ENCODE peak calls at places on chromosome 6, in four cellular contexts. Z, C, R and K are unnamed samples. For H3K4me1 and H3K36me3, the result is how much of the 10 kb centered on the place peaks cover.

GRCh38 chr6:145247677-145248419 is 487.5 kb downstream of the EPM2A start:
- DNase-seq in Z (peak), C (no peak), R (no peak), K (no peak)

GRCh38 chr6:137323860-137324259 is 104.7 kb upstream of the IFNGR1 start:
- DNase-seq in Z (peak), R (no peak), C (no peak), K (no peak)

GRCh38 chr6:7910654-7911344 is at the start of gene TXNDC5:
- DNase-seq in R (peak), C (peak), Z (peak), K (peak)

GRCh38 chr6:89842228-89842627 is 12.5 kb downstream of the CASP8AP2 start:
- DNase-seq in R (no peak), Z (no peak), C (no peak), K (no peak)

GRCh38 chr6:128400875-128401274 is 119.5 kb downstream of the PTPRK start:
- DNase-seq in R (no peak), Z (no peak), C (no peak), K (no peak)

GRCh38 chr6:122268394-122268793 is 131.1 kb upstream of the HSF2 start:
- DNase-seq in C (no peak), R (no peak), Z (no peak), K (no peak)

GRCh38 chr6:141498980-141499379 is 633.7 kb upstream of the GJE1 start:
- DNase-seq in R (no peak), C (no peak), Z (no peak), K (no peak)

GRCh38 chr6:63862486-63863198 is 227.0 kb downstream of the PHF3 start:
- DNase-seq in R (no peak), C (no peak), Z (no peak), K (no peak)

GRCh38 chr6:108739496-108740330 is 108.5 kb upstream of the ARMC2 start:
- DNase-seq in Z (no peak), C (no peak), R (no peak), K (no peak)

GRCh38 chr6:31453259-31453658 is 44.7 kb upstream of the MICB start:
- DNase-seq in C (no peak), Z (no peak), R (no peak), K (no peak)

GRCh38 chr6:14474816-14475215 is 357.2 kb downstream of the CD83 start:
- DNase-seq in R (no peak), Z (no peak), C (no peak), K (no peak)

GRCh38 chr6:46954819-46955520 is 33.2 kb upstream of the ADGRF5 start:
- DNase-seq in C (no peak), Z (no peak), R (peak), K (peak)

GRCh38 chr6:168130683-168131371 is 51.8 kb upstream of the FRMD1 start:
- DNase-seq in Z (no peak), C (no peak), R (no peak), K (no peak)

GRCh38 chr6:85677243-85677956 is 34.7 kb upstream of the SYNCRIP start:
- DNase-seq in Z (no peak), R (no peak), C (no peak), K (no peak)

GRCh38 chr6:11083491-11083890 is 10.1 kb upstream of the SMIM13 start:
- DNase-seq in Z (no peak), C (no peak), R (no peak), K (no peak)

GRCh38 chr6:89596056-89596455 is 42.5 kb downstream of the LYRM2 start:
- DNase-seq in Z (no peak), C (no peak), R (no peak), K (no peak)

GRCh38 chr6:54273214-54273820 is 34.9 kb upstream of the TINAG start:
- DNase-seq in C (no peak), R (no peak), Z (no peak), K (no peak)

GRCh38 chr6:110781522-110782200 is 33.6 kb downstream of the CDK19 start:
- DNase-seq in C (no peak), R (no peak), Z (no peak), K (no peak)

GRCh38 chr6:155077784-155078183 is 82.7 kb downstream of the TIAM2 start:
- DNase-seq in C (no peak), Z (no peak), R (no peak), K (no peak)

GRCh38 chr6:81241717-81242116 is 510.8 kb downstream of the TENT5A start:
- DNase-seq in C (no peak), Z (peak), R (no peak), K (no peak)

GRCh38 chr6:30938730-30939129 is 2.0 kb upstream of the MUCL3 start:
- DNase-seq in Z (no peak), C (no peak), R (no peak), K (no peak)

GRCh38 chr6:12371151-12371550 is 81.0 kb downstream of the EDN1 start:
- DNase-seq in C (no peak), R (no peak), Z (no peak), K (no peak)

GRCh38 chr6:168305091-168305749 is 14.4 kb downstream of the DACT2 start:
- DNase-seq in C (no peak), Z (no peak), R (no peak), K (no peak)

GRCh38 chr6:28160233-28160632 is 18.6 kb downstream of the ZKSCAN8 start:
- DNase-seq in C (no peak), R (no peak), Z (no peak), K (no peak)

GRCh38 chr6:56440551-56440981 is 193.2 kb upstream of the COL21A1 start:
- DNase-seq in R (no peak), C (no peak), Z (peak), K (no peak)

GRCh38 chr6:114096553-114097172 is 125.7 kb upstream of the HDAC2 start:
- DNase-seq in R (no peak), Z (peak), C (peak), K (no peak)

GRCh38 chr6:127641905-127642304 is 64.9 kb downstream of the C6orf58 start:
- DNase-seq in R (no peak), Z (peak), C (peak), K (no peak)

GRCh38 chr6:136468711-136469110 is 81.5 kb downstream of the MAP7 start:
- DNase-seq in C (no peak), R (no peak), Z (no peak), K (no peak)

GRCh38 chr6:44056392-44057237 is 70.6 kb downstream of the MRPL14 start:
- DNase-seq in Z (no peak), C (no peak), R (peak), K (peak)

GRCh38 chr6:166942393-166943168 is 13.8 kb downstream of the RNASET2 start:
- DNase-seq in R (no peak), Z (no peak), C (no peak), K (no peak)

GRCh38 chr6:7550433-7550801 is 8.9 kb downstream of the DSP start:
- DNase-seq in R (no peak), Z (no peak), C (no peak), K (no peak)

GRCh38 chr6:72639920-72640621 is 18.2 kb downstream of the KCNQ5 start:
- DNase-seq in R (no peak), C (no peak), Z (peak), K (no peak)

GRCh38 chr6:42781811-42782688 is at the start of gene BICRAL:
- DNase-seq in Z (peak), C (peak), R (peak), K (peak)

GRCh38 chr6:42783177-42783875 is 1.5 kb downstream of the BICRAL start:
- DNase-seq in R (peak), Z (peak), C (peak), K (peak)

GRCh38 chr6:42781546-42781810 is 374 bp upstream of the BICRAL start:
- DNase-seq in C (no peak), R (no peak), Z (no peak), K (no peak)

GRCh38 chr6:42783876-42784738 is 2.3 kb downstream of the BICRAL start:
- DNase-seq in C (no peak), R (no peak), Z (no peak), K (no peak)

GRCh38 chr6:42782689-42783176 is 881 bp downstream of the BICRAL start:
- DNase-seq in Z (peak), C (peak), R (peak), K (peak)
- H3K4me1 ChIP-seq in Z (under half), C (under half), R (under half), K (under half)

GRCh38 chr6:143505111-143505510 is 6.4 kb downstream of the FUCA2 start:
- DNase-seq in R (no peak), C (no peak), Z (no peak), K (no peak)

GRCh38 chr6:143506199-143506598 is 5.3 kb downstream of the FUCA2 start:
- DNase-seq in Z (no peak), C (no peak), R (no peak), K (no peak)

GRCh38 chr6:143506620-143507019 is 4.9 kb downstream of the FUCA2 start:
- DNase-seq in Z (no peak), R (no peak), C (no peak), K (no peak)

GRCh38 chr6:143504369-143504768 is 7.2 kb downstream of the FUCA2 start:
- DNase-seq in C (no peak), R (no peak), Z (no peak), K (no peak)

GRCh38 chr6:143505537-143505936 is 6.0 kb downstream of the FUCA2 start:
- DNase-seq in C (no peak), Z (no peak), R (no peak), K (no peak)
- H3K36me3 ChIP-seq in C (half or more), Z (under half), R (under half), K (under half)

GRCh38 chr6:134052776-134053120 is 324 bp upstream of the SLC2A12 start:
- DNase-seq in Z (no peak), R (no peak), C (no peak), K (no peak)
- H3K27ac ChIP-seq in Z (no peak), R (peak), C (peak), K (no peak)

DNA sequence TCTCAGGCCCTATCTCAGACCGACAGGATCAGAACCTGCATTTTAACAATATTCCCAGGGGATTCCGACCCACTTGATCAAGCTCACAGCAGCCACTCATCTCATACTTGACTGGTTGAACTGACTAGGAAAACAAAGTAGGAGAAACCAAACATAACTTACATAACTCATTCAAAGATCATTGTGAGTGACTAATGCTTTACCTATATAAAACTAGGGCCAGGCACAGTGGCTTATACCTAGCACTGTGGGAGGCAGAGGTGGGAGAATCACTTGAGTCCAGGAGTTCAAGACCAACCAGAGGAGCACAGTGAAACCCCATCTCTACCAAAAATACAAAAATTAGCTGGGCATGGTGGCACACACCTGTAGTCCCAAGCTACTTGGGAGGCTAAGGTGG is 251.0 kb downstream of the ATXN1 start:
- DNase-seq in Z (no peak), C (no peak), R (no peak), K (no peak)
- H3K4me1 ChIP-seq in Z (under half), C (under half), R (under half), K (under half)

DNA sequence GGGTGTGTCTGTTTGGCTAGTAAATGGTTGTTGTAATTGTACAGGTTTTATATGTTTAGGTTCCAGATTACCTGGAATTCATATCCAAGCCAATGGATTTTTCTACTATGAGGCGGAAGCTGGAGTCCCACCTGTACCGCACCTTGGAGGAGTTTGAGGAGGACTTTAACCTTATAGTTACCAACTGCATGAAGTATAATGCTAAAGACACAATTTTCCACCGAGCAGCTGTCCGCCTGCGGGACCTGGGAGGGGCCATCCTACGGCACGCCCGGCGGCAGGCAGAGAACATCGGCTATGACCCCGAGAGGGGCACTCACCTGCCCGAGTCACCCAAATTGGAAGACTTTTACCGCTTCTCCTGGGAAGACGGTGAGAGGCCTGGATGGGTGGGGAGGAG is 13.6 kb downstream of the BRPF3 start:
- DNase-seq in C (no peak), Z (no peak), R (no peak), K (no peak)
- H3K36me3 ChIP-seq in C (half or more), Z (under half), R (half or more), K (half or more)

GRCh38 chr6:157317129-157317814 is 6.0 kb downstream of the TMEM242 start:
- DNase-seq in Z (no peak), R (peak), C (no peak), K (peak)
- H3K27ac ChIP-seq in Z (no peak), R (peak), C (no peak), K (peak)

DNA sequence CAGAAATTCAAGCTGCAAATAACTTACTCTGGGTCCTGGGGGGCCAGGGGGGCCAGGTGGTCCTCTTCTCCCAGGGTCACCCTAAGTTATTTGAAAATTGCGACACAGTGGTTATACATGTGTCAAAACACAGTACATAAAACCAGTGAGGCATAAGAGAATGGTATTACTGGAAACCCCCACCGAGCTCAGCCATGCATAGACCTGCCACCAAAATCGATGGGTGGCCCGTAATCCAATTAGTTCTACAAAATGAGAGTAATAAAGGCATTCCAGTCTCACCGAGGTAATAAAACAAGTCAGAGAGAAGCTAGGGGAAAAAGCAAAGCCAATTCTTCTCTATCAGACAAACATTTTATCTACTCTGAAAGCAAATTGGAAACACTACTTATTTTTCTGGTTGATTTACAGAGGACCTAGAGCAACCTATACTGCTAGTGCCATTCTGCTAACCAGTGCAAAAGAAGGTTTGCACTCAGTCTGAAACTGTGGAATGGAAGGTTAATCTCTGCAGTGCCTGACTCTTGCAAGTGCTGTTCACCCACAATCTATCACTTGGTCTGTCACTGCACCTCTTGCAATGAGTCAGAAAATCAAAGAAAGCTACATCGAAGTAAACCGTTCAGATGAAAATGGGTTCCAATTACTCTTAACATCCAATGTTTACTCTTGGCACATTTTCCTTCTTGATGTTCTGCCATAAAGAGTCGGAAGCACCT is 32.4 kb downstream of the COL9A1 start:
- DNase-seq in C (peak), R (no peak), Z (peak), K (no peak)
- H3K4me1 ChIP-seq in C (under half), R (under half), Z (under half), K (under half)

DNA sequence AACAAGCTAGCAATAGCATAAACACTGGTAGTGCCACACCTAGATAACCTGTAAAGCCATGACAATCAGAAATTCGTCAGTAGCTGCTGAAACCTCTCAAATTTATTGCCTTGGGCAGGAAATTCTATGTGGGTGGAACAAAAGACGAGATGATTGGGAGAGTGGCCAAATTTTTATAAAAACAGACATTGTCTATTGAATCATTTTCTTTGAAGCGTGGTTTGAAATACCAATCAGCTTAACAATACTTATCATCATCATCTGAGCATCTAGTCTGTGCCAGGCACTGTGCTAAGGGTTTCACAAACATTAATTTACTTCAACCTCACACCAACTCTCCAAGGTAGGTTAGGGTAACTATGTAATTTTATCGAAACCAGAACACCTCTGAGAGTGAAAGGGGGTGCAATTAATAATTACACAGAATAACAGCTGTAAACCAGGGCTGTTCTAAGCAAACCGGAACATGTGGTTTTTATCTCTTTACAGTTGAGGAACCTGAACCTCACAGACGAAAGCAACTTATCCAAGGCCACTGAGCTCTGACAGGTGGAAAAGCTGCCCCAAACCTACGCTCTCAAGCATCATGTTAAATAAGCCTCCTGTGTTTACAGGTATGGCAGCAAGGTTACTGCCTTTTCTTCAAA is 43.4 kb downstream of the NHSL1 start:
- DNase-seq in R (no peak), C (no peak), Z (no peak), K (no peak)
- H3K36me3 ChIP-seq in R (under half), C (half or more), Z (under half), K (under half)

DNA sequence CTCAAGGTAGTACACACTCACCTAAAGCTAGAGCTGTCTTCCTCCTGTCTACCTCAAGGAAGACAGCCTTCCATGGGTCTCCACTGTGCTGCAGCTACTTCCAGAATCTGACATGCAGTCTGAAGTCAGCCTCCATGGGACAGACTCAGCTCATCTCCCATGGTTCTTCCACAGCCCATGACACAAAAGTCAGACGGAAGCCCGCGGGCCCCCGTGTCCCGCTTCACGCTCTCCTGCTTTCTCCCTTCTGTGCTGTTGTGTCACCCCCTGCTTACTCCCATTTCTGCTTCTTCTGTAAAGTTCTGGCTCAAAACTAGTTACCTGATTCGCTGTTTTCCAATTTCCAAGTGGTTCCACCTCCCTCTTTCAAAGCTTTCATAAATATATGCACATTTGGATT is 184.5 kb downstream of the SYNE1 start:
- DNase-seq in C (no peak), R (no peak), Z (no peak), K (no peak)
- H3K27ac ChIP-seq in C (no peak), R (no peak), Z (no peak), K (no peak)

GRCh38 chr6:35663447-35664235 is 25.1 kb downstream of the FKBP5 start:
- DNase-seq in C (no peak), Z (peak), R (no peak), K (no peak)

GRCh38 chr6:35665573-35665972 is 23.1 kb downstream of the FKBP5 start:
- DNase-seq in C (no peak), Z (no peak), R (no peak), K (no peak)

GRCh38 chr6:35664945-35665344 is 23.8 kb downstream of the FKBP5 start:
- DNase-seq in C (no peak), R (no peak), Z (no peak), K (no peak)

GRCh38 chr6:35668096-35668495 is 20.6 kb downstream of the FKBP5 start:
- DNase-seq in Z (no peak), C (no peak), R (no peak), K (no peak)

GRCh38 chr6:35663001-35663400 is 25.7 kb downstream of the FKBP5 start:
- DNase-seq in R (no peak), C (peak), Z (peak), K (no peak)
- H3K4me1 ChIP-seq in R (under half), C (under half), Z (under half), K (under half)